ENCODE peak calls at places on chromosome 15, in five cellular contexts. Z, P, A, G and R are unnamed samples.
A peak's percentile ranks its signal among the peaks of the same experiment; 100 is the strongest.

GRCh38 chr15:100021653-100022052 is 288.4 kb upstream of the LYSMD4 start:
- DNase-seq in Z (no peak), P (peak; percentile 73), A (no peak), G (no peak), R (no peak)

GRCh38 chr15:74191798-74192197 is 10.8 kb downstream of the STRA6 start:
- DNase-seq in Z (no peak), P (no peak), A (no peak), G (no peak), R (no peak)

GRCh38 chr15:36886135-36887011 is 214.0 kb downstream of the MEIS2 start:
- DNase-seq in Z (no peak), P (no peak), A (no peak), G (peak; percentile 31), R (no peak)

GRCh38 chr15:98428253-98428989 is 219.9 kb upstream of the IGF1R start:
- DNase-seq in Z (peak; percentile 76), P (peak; percentile 83), A (peak; percentile 78), G (peak; percentile 60), R (peak; percentile 67)

GRCh38 chr15:56052389-56053045 is 59.1 kb upstream of the NEDD4 start:
- DNase-seq in Z (peak; percentile 67), P (no peak), A (no peak), G (peak; percentile 53), R (no peak)

GRCh38 chr15:74245342-74245931 is 9.3 kb downstream of the CCDC33 start:
- DNase-seq in Z (peak; percentile 45), P (no peak), A (no peak), G (no peak), R (peak; percentile 81)

GRCh38 chr15:78623786-78624497 is 3.1 kb upstream of the CHRNA3 start:
- DNase-seq in Z (no peak), P (no peak), A (no peak), G (no peak), R (peak; percentile 12)

GRCh38 chr15:80436511-80437307 is 32.5 kb downstream of the ARNT2 start:
- DNase-seq in Z (no peak), P (no peak), A (no peak), G (peak; percentile 82), R (no peak)

GRCh38 chr15:73305331-73306211 is 63.2 kb downstream of the HCN4 start:
- DNase-seq in Z (peak; percentile 84), P (no peak), A (no peak), G (peak; percentile 60), R (no peak)

GRCh38 chr15:70643106-70643782 is 120.1 kb downstream of the UACA start:
- DNase-seq in Z (no peak), P (no peak), A (no peak), G (no peak), R (no peak)

GRCh38 chr15:73333001-73333400 is 35.8 kb downstream of the HCN4 start:
- DNase-seq in Z (no peak), P (no peak), A (no peak), G (no peak), R (no peak)

GRCh38 chr15:80264031-80264430 is 12.0 kb upstream of the CTXND1 start:
- DNase-seq in Z (peak; percentile 69), P (no peak), A (no peak), G (peak; percentile 10), R (no peak)

GRCh38 chr15:56933420-56934210 is 15.2 kb downstream of the TCF12 start:
- DNase-seq in Z (no peak), P (no peak), A (no peak), G (no peak), R (no peak)

GRCh38 chr15:90400005-90400758 is 12.1 kb downstream of the IQGAP1 start:
- DNase-seq in Z (no peak), P (no peak), A (no peak), G (peak; percentile 20), R (no peak)

GRCh38 chr15:91407237-91407889 is 307.3 kb downstream of the SV2B start:
- DNase-seq in Z (no peak), P (no peak), A (no peak), G (peak; percentile 87), R (no peak)

GRCh38 chr15:91411570-91411969 is 311.5 kb downstream of the SV2B start:
- DNase-seq in Z (no peak), P (no peak), A (no peak), G (no peak), R (no peak)

GRCh38 chr15:98677345-98678059 is 29.2 kb downstream of the IGF1R start:
- DNase-seq in Z (no peak), P (no peak), A (no peak), G (no peak), R (no peak)

GRCh38 chr15:100733088-100733487 is 130.7 kb downstream of the ASB7 start:
- DNase-seq in Z (no peak), P (no peak), A (no peak), G (peak; percentile 68), R (no peak)

GRCh38 chr15:99552111-99552510 is 13.7 kb upstream of the MEF2A start:
- DNase-seq in Z (no peak), P (no peak), A (no peak), G (no peak), R (no peak)

GRCh38 chr15:90837052-90837621 is 31.3 kb upstream of the FURIN start:
- DNase-seq in Z (no peak), P (no peak), A (no peak), G (no peak), R (no peak)

GRCh38 chr15:50774450-50774849 is 8.9 kb upstream of the SPPL2A start:
- DNase-seq in Z (no peak), P (no peak), A (no peak), G (no peak), R (no peak)

GRCh38 chr15:62750471-62750870 is 292.1 kb upstream of the TPM1 start:
- DNase-seq in Z (no peak), P (no peak), A (no peak), G (no peak), R (no peak)

GRCh38 chr15:43144512-43144911 is 11.1 kb downstream of the TMEM62 start:
- DNase-seq in Z (no peak), P (no peak), A (no peak), G (no peak), R (no peak)

GRCh38 chr15:80929689-80930088 is 59.9 kb downstream of the MESD start:
- DNase-seq in Z (no peak), P (no peak), A (no peak), G (peak; percentile 88), R (no peak)

GRCh38 chr15:35690698-35691116 is 144.7 kb upstream of the DPH6 start:
- DNase-seq in Z (no peak), P (no peak), A (no peak), G (peak; percentile 94), R (no peak)

GRCh38 chr15:90059208-90059985 is 42.9 kb downstream of the IDH2 start:
- DNase-seq in Z (no peak), P (peak; percentile 85), A (peak; percentile 94), G (no peak), R (peak; percentile 93)

GRCh38 chr15:77531191-77532000 is 101.3 kb downstream of the LINGO1 start:
- DNase-seq in Z (no peak), P (peak; percentile 32), A (peak; percentile 32), G (no peak), R (no peak)

GRCh38 chr15:42608110-42608531 is 32.7 kb downstream of the STARD9 start:
- DNase-seq in Z (peak; percentile 22), P (no peak), A (peak; percentile 56), G (peak; percentile 75), R (no peak)

GRCh38 chr15:77144492-77145070 is 73.7 kb upstream of the TSPAN3 start:
- DNase-seq in Z (no peak), P (no peak), A (no peak), G (peak; percentile 98), R (no peak)

GRCh38 chr15:68345481-68345880 is 67.9 kb downstream of the FEM1B start:
- DNase-seq in Z (no peak), P (no peak), A (no peak), G (no peak), R (no peak)

GRCh38 chr15:63752075-63752684 is 81.6 kb downstream of the HERC1 start:
- DNase-seq in Z (peak; percentile 57), P (no peak), A (no peak), G (peak; percentile 51), R (no peak)

GRCh38 chr15:69544349-69545113 is 91.9 kb downstream of the RPLP1 start:
- DNase-seq in Z (no peak), P (no peak), A (no peak), G (no peak), R (no peak)
- H3K27ac ChIP-seq in Z (no peak overlapping the region), P (no peak overlapping the region), A (no peak overlapping the region), G (no peak overlapping the region), R (no peak overlapping the region)

DNA sequence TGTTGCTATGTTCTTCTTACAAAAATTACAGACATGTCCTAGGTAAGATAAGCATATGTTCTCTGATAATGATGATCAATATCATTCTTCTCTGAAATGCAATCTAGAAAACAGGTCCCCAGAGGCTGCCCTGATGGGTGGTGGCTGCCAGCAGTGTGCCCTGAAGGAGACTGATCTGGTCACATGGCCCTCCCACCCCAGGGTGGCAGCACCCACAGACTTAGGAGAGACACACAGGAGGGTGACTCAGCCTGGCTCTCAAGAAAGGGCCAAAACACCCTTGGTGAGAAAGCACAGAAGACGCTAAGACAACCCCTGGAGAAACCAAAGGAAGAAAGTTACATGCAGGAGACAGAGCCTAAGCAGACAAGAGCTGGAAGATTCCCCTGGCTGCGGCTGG is 203.7 kb downstream of the TJP1 start:
- DNase-seq in Z (no peak), P (no peak), A (no peak), G (no peak), R (no peak)
- H3K4me3 ChIP-seq in Z (no peak overlapping the region), P (no peak overlapping the region), A (no peak overlapping the region), G (no peak overlapping the region), R (no peak overlapping the region)

GRCh38 chr15:64987136-64987535 is 2.6 kb downstream of the SPG21 start:
- DNase-seq in Z (no peak), P (no peak), A (no peak), G (no peak), R (no peak)
- H3K4me1 ChIP-seq in Z (peaks cover 3% of the 10 kb centered on the region), P (peaks cover 13% of the 10 kb centered on the region), A (peaks cover 60% of the 10 kb centered on the region), G (peaks cover 6% of the 10 kb centered on the region), R (peaks cover 41% of the 10 kb centered on the region)

GRCh38 chr15:38844683-38845195 is 280.1 kb upstream of the RASGRP1 start:
- DNase-seq in Z (no peak), P (no peak), A (no peak), G (no peak), R (no peak)

GRCh38 chr15:38843736-38844590 is 279.3 kb upstream of the RASGRP1 start:
- DNase-seq in Z (no peak), P (no peak), A (no peak), G (peak; percentile 82), R (no peak)

GRCh38 chr15:38842991-38843610 is 278.5 kb upstream of the RASGRP1 start:
- DNase-seq in Z (no peak), P (no peak), A (no peak), G (no peak), R (no peak)

GRCh38 chr15:38846351-38846750 is 281.7 kb upstream of the RASGRP1 start:
- DNase-seq in Z (no peak), P (no peak), A (no peak), G (no peak), R (no peak)
- H3K27ac ChIP-seq in Z (no peak overlapping the region), P (no peak overlapping the region), A (no peak overlapping the region), G (peak overlapping the region; percentile 4), R (no peak overlapping the region)

GRCh38 chr15:89043031-89044002 is 44.9 kb upstream of the ABHD2 start:
- DNase-seq in Z (no peak), P (no peak), A (no peak), G (no peak), R (no peak)
- H3K4me3 ChIP-seq in Z (no peak overlapping the region), P (no peak overlapping the region), A (no peak overlapping the region), G (no peak overlapping the region), R (no peak overlapping the region)